ENCODE peak calls at places on chromosomes 2 and 18, in five cellular contexts. C is cardiac fibroblast, L is GM13976, Z is right atrium auricular region, Q is AG09319. S is an unnamed sample.

GRCh38 chr18:35469696-35470095 is 28.1 kb downstream of the INO80C start:
- DNase-seq in C (no peak), L (no peak), Z (no peak), Q (no peak), S (no peak)

GRCh38 chr2:174859563-174860169 is 95.4 kb upstream of the CHRNA1 start:
- DNase-seq in C (no peak), L (no peak), Z (no peak), Q (no peak), S (no peak)

GRCh38 chr2:15732341-15733077 is 140.8 kb downstream of the DDX1 start:
- DNase-seq in C (peak), L (peak), Z (no peak), Q (no peak), S (no peak)

GRCh38 chr2:23009545-23010149 is 375.3 kb upstream of the KLHL29 start:
- DNase-seq in C (peak), L (no peak), Z (peak), Q (no peak), S (no peak)

GRCh38 chr2:8514748-8515389 is 167.0 kb upstream of the ID2 start:
- DNase-seq in C (no peak), L (peak), Z (no peak), Q (no peak), S (peak)

GRCh38 chr2:211836409-211836808 is 702.2 kb downstream of the ERBB4 start:
- DNase-seq in C (no peak), L (no peak), Z (no peak), Q (no peak), S (no peak)

GRCh38 chr18:14921547-14921946 is 173.6 kb downstream of the ANKRD30B start:
- DNase-seq in C (no peak), L (no peak), Z (peak), Q (no peak), S (no peak)

GRCh38 chr18:58556333-58557012 is 72.4 kb downstream of the ALPK2 start:
- DNase-seq in C (peak), L (no peak), Z (no peak), Q (no peak), S (no peak)

GRCh38 chr2:241897231-241897916 is 27.8 kb downstream of the RTP5 start:
- DNase-seq in C (no peak), L (no peak), Z (no peak), Q (no peak), S (no peak)

GRCh38 chr2:186497928-186498327 is 11.9 kb downstream of the ZC3H15 start:
- DNase-seq in C (no peak), L (no peak), Z (no peak), Q (no peak), S (no peak)

GRCh38 chr2:107259411-107260195 is 373.6 kb upstream of the ST6GAL2 start:
- DNase-seq in C (no peak), L (no peak), Z (no peak), Q (no peak), S (no peak)

GRCh38 chr18:22493940-22494339 is 76.2 kb upstream of the CTAGE1 start:
- DNase-seq in C (peak), L (no peak), Z (no peak), Q (no peak), S (no peak)

GRCh38 chr2:222424729-222425671 is 657 bp downstream of the SGPP2 start:
- DNase-seq in C (no peak), L (peak), Z (no peak), Q (no peak), S (peak)

GRCh38 chr2:197196737-197197136 is 113.8 kb downstream of the ANKRD44 start:
- DNase-seq in C (no peak), L (no peak), Z (no peak), Q (no peak), S (no peak)

GRCh38 chr2:47016172-47016913 is 100.7 kb upstream of the MCFD2 start:
- DNase-seq in C (peak), L (no peak), Z (no peak), Q (peak), S (no peak)

GRCh38 chr2:238305092-238305862 is 15.0 kb upstream of the TRAF3IP1 start:
- DNase-seq in C (no peak), L (no peak), Z (no peak), Q (no peak), S (no peak)

GRCh38 chr2:20326163-20326780 is 24.4 kb downstream of the PUM2 start:
- DNase-seq in C (peak), L (peak), Z (no peak), Q (peak), S (peak)

GRCh38 chr18:2104620-2105462 is 466.5 kb downstream of the METTL4 start:
- DNase-seq in C (peak), L (peak), Z (no peak), Q (peak), S (peak)

GRCh38 chr18:49658871-49659378 is 97.1 kb downstream of the LIPG start:
- DNase-seq in C (no peak), L (no peak), Z (no peak), Q (no peak), S (no peak)

GRCh38 chr2:172100080-172101007 is 2.4 kb downstream of the DLX2 start:
- DNase-seq in C (no peak), L (peak), Z (no peak), Q (no peak), S (no peak)

GRCh38 chr2:9815844-9816279 is 27.4 kb upstream of the TAF1B start:
- DNase-seq in C (no peak), L (no peak), Z (peak), Q (no peak), S (no peak)

GRCh38 chr2:120896904-120897303 is 161.2 kb downstream of the GLI2 start:
- DNase-seq in C (no peak), L (no peak), Z (no peak), Q (no peak), S (no peak)

GRCh38 chr2:43293744-43294695 is 67.6 kb upstream of the ZFP36L2 start:
- DNase-seq in C (peak), L (peak), Z (peak), Q (peak), S (peak)

GRCh38 chr18:37566479-37567060 is 972 bp upstream of the CELF4 start:
- DNase-seq in C (no peak), L (no peak), Z (no peak), Q (no peak), S (no peak)

GRCh38 chr2:1047485-1047884 is 96.8 kb downstream of the SNTG2 start:
- DNase-seq in C (peak), L (no peak), Z (no peak), Q (no peak), S (no peak)

GRCh38 chr18:48027401-48027931 is 97.0 kb upstream of the SMAD2 start:
- DNase-seq in C (peak), L (no peak), Z (no peak), Q (no peak), S (no peak)

GRCh38 chr2:149037851-149038250 is 648 bp upstream of the LYPD6B start:
- DNase-seq in C (no peak), L (no peak), Z (no peak), Q (no peak), S (no peak)

GRCh38 chr2:149036507-149037293 is 1.8 kb upstream of the LYPD6B start:
- DNase-seq in C (no peak), L (no peak), Z (no peak), Q (no peak), S (no peak)

GRCh38 chr2:149040451-149040850 is 2.0 kb downstream of the LYPD6B start:
- DNase-seq in C (no peak), L (peak), Z (no peak), Q (no peak), S (peak)

GRCh38 chr2:149039213-149039724 is 770 bp downstream of the LYPD6B start:
- DNase-seq in C (no peak), L (no peak), Z (no peak), Q (no peak), S (no peak)

DNA sequence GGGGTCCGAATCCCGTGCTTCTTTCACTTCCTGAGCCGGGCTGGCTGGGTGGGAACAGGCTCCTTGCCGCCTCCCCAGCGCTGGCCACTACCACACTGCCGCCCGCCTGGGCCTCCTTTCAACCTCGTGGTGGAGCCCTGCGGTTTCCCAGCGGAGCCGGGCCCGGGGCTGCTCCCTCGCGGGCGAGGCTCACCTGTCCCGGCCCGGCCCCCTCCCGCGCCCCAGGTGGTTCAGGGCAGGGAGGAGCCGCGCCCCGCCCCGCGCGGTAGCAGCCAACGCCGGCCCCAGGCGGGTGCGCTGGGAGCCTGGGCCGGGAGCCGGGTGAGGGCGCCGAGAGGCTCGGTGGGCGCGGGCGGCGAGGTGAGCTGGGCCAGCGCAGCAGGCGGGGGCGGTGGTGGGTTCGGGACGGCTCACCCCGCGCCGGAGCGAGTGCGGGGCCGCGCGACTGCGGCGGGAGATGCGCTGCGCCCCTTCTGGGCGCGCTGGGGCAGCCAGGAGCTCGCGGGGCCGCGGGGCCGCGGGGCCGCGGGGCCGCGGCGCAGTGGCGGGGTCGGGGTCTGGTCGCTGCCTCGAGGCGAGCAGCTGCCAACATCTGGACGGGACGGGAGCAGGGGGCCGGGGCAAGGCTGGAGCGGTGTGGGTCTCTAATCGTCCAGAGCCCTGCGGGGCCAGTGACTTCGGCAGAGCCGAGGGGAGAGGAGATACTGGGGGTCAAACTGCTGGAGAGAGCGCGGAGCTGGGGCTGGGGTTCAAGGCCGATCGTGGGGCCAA is at the start of gene LYPD6B:
- DNase-seq in C (no peak), L (peak), Z (no peak), Q (no peak), S (no peak)
- TF ChIP-seq CTCF in C (no peak), L (peak), Z (no peak), Q (no peak), S (no peak)

DNA sequence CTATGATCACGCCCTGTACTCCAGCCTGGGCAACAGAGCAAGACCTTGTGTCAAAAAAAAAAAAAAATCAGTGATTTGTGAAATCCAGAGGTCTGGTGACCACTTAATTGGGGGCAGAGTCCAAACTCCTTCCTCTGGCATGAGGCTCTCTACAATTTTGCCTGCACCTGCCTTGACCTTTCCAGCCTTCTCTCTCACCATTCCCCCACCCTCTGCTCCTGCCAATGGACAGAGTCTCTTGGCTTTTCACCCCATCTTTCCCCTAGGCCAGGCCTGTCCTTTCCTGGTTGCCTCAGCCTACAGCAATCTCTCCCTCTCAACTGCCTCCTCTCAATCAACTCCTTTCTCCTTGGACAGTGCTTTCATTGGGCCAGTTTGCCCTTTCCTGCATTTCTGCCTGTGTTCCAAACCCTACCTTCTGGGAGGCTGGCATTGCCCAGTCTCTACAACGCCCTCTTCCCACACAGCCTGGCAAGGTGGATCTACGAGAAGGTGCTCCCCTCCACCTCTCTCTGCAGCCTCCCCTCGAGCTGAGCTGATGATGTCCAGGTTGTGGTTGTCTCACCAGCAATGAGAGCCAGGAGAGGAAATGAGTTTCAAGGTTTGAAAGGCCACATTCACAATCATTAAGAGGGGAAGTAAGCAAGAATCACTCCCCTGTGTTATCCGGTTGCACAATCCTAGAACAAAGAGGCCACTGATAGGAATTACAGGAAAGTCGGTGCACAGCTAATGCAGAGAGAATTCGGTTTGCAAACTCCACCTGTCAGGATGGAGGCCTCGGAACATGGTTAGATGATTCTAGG is 39.5 kb upstream of the NPAS2 start:
- DNase-seq in C (peak), L (no peak), Z (no peak), Q (no peak), S (no peak)
- TF ChIP-seq CTCF in C (no peak), L (no peak), Z (no peak), Q (no peak), S (no peak)

GRCh38 chr2:206040525-206040924 is 45.4 kb downstream of the INO80D start:
- DNase-seq in C (no peak), L (no peak), Z (no peak), Q (no peak), S (no peak)

GRCh38 chr2:206049387-206049786 is 36.6 kb downstream of the INO80D start:
- DNase-seq in C (no peak), L (no peak), Z (no peak), Q (no peak), S (no peak)

DNA sequence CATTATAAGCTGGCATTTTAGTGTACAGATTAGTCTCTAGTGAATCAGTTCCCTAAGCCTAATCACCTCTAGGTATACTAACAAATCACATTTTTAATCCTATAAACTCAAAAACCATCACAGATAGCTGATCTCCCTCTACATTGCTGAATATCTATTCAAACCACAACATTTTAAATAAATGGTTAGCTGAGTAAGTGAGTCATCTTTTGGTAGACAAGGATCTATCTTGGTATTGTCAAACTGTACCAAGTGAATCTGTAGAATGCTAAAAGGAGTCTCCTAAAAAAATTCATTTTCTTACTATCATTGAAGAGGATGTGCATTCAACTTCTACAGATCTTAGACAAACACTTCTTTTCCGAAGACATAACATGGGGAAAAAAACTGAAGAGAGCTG is 40.7 kb downstream of the INO80D start:
- DNase-seq in C (no peak), L (no peak), Z (no peak), Q (no peak), S (no peak)
- TF ChIP-seq CTCF in C (no peak), L (no peak), Z (no peak), Q (no peak), S (no peak)

DNA sequence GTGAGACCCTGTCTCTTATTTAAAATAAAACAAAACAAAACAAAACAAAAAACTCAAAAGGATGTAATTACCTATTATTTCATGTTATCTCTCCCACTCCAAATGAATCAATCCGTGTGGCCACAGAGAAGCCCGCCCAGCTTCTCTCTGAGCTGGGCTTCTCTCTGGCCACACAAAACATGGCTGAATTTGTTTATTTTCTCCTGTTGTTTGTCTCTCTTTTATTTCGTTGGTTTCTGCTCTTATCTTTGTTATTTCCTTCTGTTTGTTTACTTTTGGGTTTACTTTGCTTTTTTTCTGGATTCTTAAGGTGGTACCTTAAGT is 1.5 kb upstream of the TRABD2A start:
- DNase-seq in C (no peak), L (no peak), Z (no peak), Q (no peak), S (no peak)
- TF ChIP-seq CTCF in C (no peak), L (no peak), Z (peak), Q (no peak), S (peak)

GRCh38 chr2:232535761-232536530 is 3.5 kb upstream of the CHRNG start:
- DNase-seq in C (no peak), L (no peak), Z (no peak), Q (no peak), S (no peak)

GRCh38 chr2:232534940-232535735 is 4.4 kb upstream of the CHRNG start:
- DNase-seq in C (no peak), L (peak), Z (no peak), Q (no peak), S (no peak)

GRCh38 chr2:232537499-232537898 is 2.0 kb upstream of the CHRNG start:
- DNase-seq in C (no peak), L (no peak), Z (no peak), Q (no peak), S (no peak)

GRCh38 chr2:232538671-232539070 is 821 bp upstream of the CHRNG start:
- DNase-seq in C (no peak), L (no peak), Z (no peak), Q (no peak), S (no peak)

GRCh38 chr2:232537079-232537478 is 2.4 kb upstream of the CHRNG start:
- DNase-seq in C (no peak), L (peak), Z (no peak), Q (no peak), S (peak)
- TF ChIP-seq CTCF in C (peak), L (no peak), Z (no peak), Q (peak), S (peak)

DNA sequence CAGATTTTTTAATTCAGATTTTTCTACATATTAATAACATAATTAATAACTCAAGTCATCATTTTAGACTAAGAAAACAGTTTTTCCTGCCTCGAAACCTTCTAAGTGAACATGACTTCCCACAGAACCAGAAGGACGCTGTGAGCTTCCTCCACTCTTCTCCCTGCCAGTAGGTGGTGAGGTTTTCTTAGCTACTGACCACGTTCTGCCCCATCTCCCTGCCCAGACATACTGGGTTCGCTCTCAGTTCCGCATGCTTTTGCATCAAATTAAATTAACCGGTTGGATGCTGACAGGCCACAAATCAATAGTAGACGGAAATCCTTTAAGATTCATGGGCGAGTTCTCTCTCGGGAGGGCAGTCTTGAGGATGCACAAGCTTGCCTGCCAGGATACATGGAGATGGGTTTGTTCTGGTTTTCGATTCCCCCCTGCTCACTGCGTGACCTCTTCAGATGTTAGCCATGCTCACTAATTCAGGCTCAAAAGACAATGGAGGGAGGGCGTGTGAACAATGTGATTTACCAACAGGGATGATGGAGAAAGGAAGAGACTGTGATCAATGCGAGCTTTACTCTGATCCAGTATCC is 375.9 kb downstream of the EIPR1 start:
- DNase-seq in C (peak), L (no peak), Z (no peak), Q (no peak), S (no peak)
- TF ChIP-seq CTCF in C (no peak), L (no peak), Z (peak), Q (no peak), S (no peak)